ENCODE peak calls at places on chromosomes 13 and 19, in eight cellular contexts. O, K, A, Q, J, W, G and I are unnamed samples.

GRCh38 chr13:99847318-99847750 is 124.2 kb downstream of the ZIC5 start:
- DNase-seq in O (no peak), K (no peak), A (no peak), Q (no peak), J (no peak), W (no peak), G (no peak), I (no peak)

GRCh38 chr19:46220038-46220615 is 9.4 kb upstream of the IGFL1 start:
- DNase-seq in O (no peak), K (no peak), A (no peak), Q (no peak), J (no peak), W (no peak), G (no peak), I (no peak)

GRCh38 chr19:58569191-58569942 is 3.8 kb downstream of the MZF1 start:
- DNase-seq in O (no peak), K (no peak), A (no peak), Q (no peak), J (peak; percentile 18), W (no peak), G (no peak), I (no peak)

GRCh38 chr13:41085961-41086360 is 24.7 kb downstream of the WBP4 start:
- DNase-seq in O (no peak), K (peak; percentile 86), A (no peak), Q (no peak), J (no peak), W (no peak), G (no peak), I (no peak)

GRCh38 chr19:10936661-10937084 is 8.1 kb downstream of the TIMM29 start:
- DNase-seq in O (peak; percentile 81), K (peak; percentile 96), A (peak; percentile 81), Q (no peak), J (peak; percentile 56), W (no peak), G (peak; percentile 94), I (peak; percentile 86)

GRCh38 chr13:52809310-52809769 is 39.1 kb downstream of the PCDH8 start:
- DNase-seq in O (peak; percentile 39), K (peak; percentile 86), A (peak; percentile 20), Q (no peak), J (no peak), W (peak; percentile 33), G (peak; percentile 85), I (peak; percentile 48)

GRCh38 chr13:48220592-48221300 is 12.3 kb upstream of the ITM2B start:
- DNase-seq in O (no peak), K (no peak), A (no peak), Q (no peak), J (peak; percentile 50), W (no peak), G (no peak), I (no peak)

GRCh38 chr19:18649371-18650047 is 12.7 kb downstream of the KLHL26 start:
- DNase-seq in O (peak; percentile 70), K (no peak), A (peak; percentile 76), Q (no peak), J (peak; percentile 72), W (peak; percentile 86), G (no peak), I (peak; percentile 59)

GRCh38 chr13:43522788-43523187 is 264.0 kb downstream of the ENOX1 start:
- DNase-seq in O (peak; percentile 26), K (no peak), A (peak; percentile 87), Q (no peak), J (no peak), W (no peak), G (no peak), I (peak; percentile 24)

GRCh38 chr19:32550666-32551065 is 30.3 kb upstream of the PDCD5 start:
- DNase-seq in O (no peak), K (no peak), A (no peak), Q (no peak), J (no peak), W (no peak), G (no peak), I (no peak)

GRCh38 chr19:41309225-41310030 is 544 bp upstream of the CCDC97 start:
- DNase-seq in O (no peak), K (no peak), A (peak; percentile 31), Q (no peak), J (no peak), W (no peak), G (peak; percentile 12), I (no peak)

GRCh38 chr13:107275945-107276614 is 708.1 kb upstream of the ARGLU1 start:
- DNase-seq in O (no peak), K (no peak), A (no peak), Q (no peak), J (no peak), W (no peak), G (no peak), I (peak; percentile 42)

GRCh38 chr13:51781246-51782022 is 22.5 kb downstream of the DHRS12 start:
- DNase-seq in O (peak; percentile 24), K (peak; percentile 74), A (peak; percentile 44), Q (no peak), J (no peak), W (no peak), G (peak; percentile 60), I (peak; percentile 46)

GRCh38 chr13:49669735-49670309 is 21.5 kb downstream of the EBPL start:
- DNase-seq in O (peak; percentile 81), K (peak; percentile 80), A (peak; percentile 79), Q (no peak), J (peak; percentile 56), W (no peak), G (peak; percentile 68), I (peak; percentile 75)

GRCh38 chr13:114151031-114151430 is 18.6 kb upstream of the RASA3 start:
- DNase-seq in O (no peak), K (no peak), A (no peak), Q (no peak), J (no peak), W (no peak), G (no peak), I (no peak)

GRCh38 chr19:15010497-15011255 is 31.0 kb upstream of the SLC1A6 start:
- DNase-seq in O (no peak), K (peak; percentile 94), A (no peak), Q (no peak), J (no peak), W (no peak), G (no peak), I (no peak)

GRCh38 chr13:46909037-46909436 is 12.2 kb upstream of the HTR2A start:
- DNase-seq in O (no peak), K (no peak), A (peak; percentile 33), Q (no peak), J (no peak), W (no peak), G (no peak), I (no peak)

DNA sequence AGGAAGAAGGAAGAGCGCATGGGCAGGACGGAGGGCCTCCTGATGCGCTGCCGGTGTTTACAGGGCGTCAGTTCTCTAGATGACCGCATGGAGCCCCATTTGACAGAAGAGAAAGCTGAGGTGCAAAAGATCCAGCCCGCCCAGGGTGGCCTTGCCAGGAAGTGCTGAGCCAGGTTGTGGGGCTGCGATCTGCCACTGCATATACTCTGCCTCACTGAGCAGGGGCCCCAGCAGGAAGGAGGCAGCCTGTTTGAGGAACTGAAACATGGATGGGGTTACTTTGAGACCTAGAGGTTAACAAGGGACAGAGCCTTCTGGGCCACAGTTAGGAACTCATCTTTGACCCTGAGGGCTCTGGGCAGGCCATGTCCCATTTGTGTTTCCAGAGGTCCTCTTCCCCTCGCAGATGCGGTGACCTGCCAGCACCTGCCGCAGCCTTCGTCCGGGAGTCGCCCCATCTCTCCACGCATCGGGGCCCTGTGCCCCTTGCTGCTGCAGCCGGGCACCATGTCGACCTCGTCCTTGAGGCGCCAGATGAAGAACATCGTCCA is 3.2 kb downstream of the EPN1 start:
- DNase-seq in O (no peak), K (no peak), A (no peak), Q (no peak), J (no peak), W (peak; percentile 45), G (no peak), I (no peak)
- H3K4me3 ChIP-seq in O (no peak overlapping the region), K (no peak overlapping the region), A (no peak overlapping the region), Q (no peak overlapping the region), J (no peak overlapping the region), W (peak overlapping the region; percentile 93), G (no peak overlapping the region), I (no peak overlapping the region)

GRCh38 chr19:16893686-16893990 is 4.8 kb downstream of the F2RL3 start:
- DNase-seq in O (no peak), K (no peak), A (no peak), Q (no peak), J (no peak), W (no peak), G (no peak), I (no peak)

GRCh38 chr19:16892438-16892837 is 3.6 kb downstream of the F2RL3 start:
- DNase-seq in O (no peak), K (no peak), A (no peak), Q (no peak), J (no peak), W (no peak), G (no peak), I (no peak)

GRCh38 chr19:16892868-16893685 is 4.3 kb downstream of the F2RL3 start:
- DNase-seq in O (no peak), K (no peak), A (no peak), Q (no peak), J (no peak), W (no peak), G (no peak), I (no peak)

GRCh38 chr19:16895467-16896097 is 6.8 kb downstream of the F2RL3 start:
- DNase-seq in O (no peak), K (no peak), A (peak; percentile 3), Q (no peak), J (peak; percentile 82), W (no peak), G (no peak), I (peak; percentile 8)

GRCh38 chr19:16894080-16894479 is 5.3 kb downstream of the F2RL3 start:
- DNase-seq in O (no peak), K (no peak), A (no peak), Q (no peak), J (no peak), W (no peak), G (no peak), I (no peak)
- TF ChIP-seq CTCF in O (no peak), K (no peak), A (no peak), Q (no peak), J (no peak), W (no peak), G (no peak), I (no peak)

DNA sequence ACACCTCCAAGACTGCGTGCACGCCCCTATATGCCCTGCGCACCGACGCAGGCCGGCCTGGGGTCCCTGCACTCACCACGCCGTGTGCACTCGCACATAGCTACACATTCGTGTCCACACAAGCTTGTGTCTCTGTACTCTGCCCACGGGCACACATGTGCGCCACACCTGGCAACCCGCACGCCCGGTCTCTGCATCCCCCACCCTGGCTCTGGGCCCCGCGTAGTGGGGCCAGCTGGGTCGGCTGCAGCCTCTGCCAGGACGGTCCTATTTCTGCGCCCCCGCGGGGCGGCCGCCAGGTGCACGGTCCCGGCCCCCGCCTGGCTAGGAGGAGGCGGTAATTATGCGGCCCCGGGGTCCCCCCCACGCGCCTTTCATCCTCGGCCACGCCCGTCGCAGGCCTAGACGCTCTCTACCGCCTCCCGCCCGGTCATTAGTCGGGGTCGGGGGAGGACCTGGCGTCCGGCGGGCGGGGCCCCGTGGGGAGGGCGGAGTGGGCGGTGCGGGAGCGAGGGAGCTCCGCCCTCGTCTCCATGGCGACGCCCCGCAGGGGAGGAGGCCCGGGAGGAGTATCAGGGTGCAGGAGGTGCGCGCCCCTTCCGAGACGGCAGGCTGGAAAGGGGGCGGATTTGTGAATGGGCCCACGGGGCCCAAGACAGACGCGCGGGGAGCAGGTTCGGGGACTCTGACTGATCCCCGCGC is 2.9 kb upstream of the CIRBP start:
- DNase-seq in O (peak; percentile 78), K (peak; percentile 88), A (peak; percentile 86), Q (peak; percentile 78), J (peak; percentile 86), W (peak; percentile 90), G (peak; percentile 89), I (peak; percentile 89)
- H3K4me3 ChIP-seq in O (peak overlapping the region; percentile 61), K (peak overlapping the region; percentile 94), A (peak overlapping the region; percentile 37), Q (peak overlapping the region; percentile 59), J (peak overlapping the region; percentile 49), W (peak overlapping the region; percentile 67), G (peak overlapping the region; percentile 67), I (peak overlapping the region; percentile 53)

GRCh38 chr13:25232937-25233515 is 54.3 kb downstream of the MTMR6 start:
- DNase-seq in O (peak; percentile 21), K (peak; percentile 69), A (peak; percentile 26), Q (no peak), J (no peak), W (no peak), G (peak; percentile 65), I (peak; percentile 56)
- TF ChIP-seq CTCF in O (peak; percentile 49), K (peak; percentile 51), A (peak; percentile 48), Q (peak; percentile 49), J (no peak), W (peak; percentile 65), G (peak; percentile 69), I (peak; percentile 47)